ENCODE peak calls at places on chromosomes 4 and X, in ten cellular contexts. L, C, Y, V, X, M, T, N, O and I are unnamed samples.

GRCh38 chr4:76856183-76856969 is 41.6 kb downstream of the SOWAHB start:
- DNase-seq in L (no peak), C (no peak), Y (no peak), V (peak), X (no peak), M (no peak), T (peak), N (peak), O (no peak), I (no peak)

GRCh38 chrX:130626521-130626920 is 224.7 kb downstream of the RBMX2 start:
- DNase-seq in L (no peak), C (no peak), Y (no peak), V (peak), X (no peak), M (no peak), T (no peak), N (no peak), O (no peak), I (no peak)

GRCh38 chr4:152045781-152046571 is 285.2 kb upstream of the GATB start:
- DNase-seq in L (peak), C (peak), Y (no peak), V (peak), X (peak), M (peak), T (no peak), N (no peak), O (no peak), I (no peak)

GRCh38 chr4:137655286-137655685 is 123.0 kb upstream of the PCDH18 start:
- DNase-seq in L (no peak), C (no peak), Y (no peak), V (no peak), X (no peak), M (no peak), T (no peak), N (no peak), O (no peak), I (no peak)

GRCh38 chr4:8506373-8507250 is 66.0 kb downstream of the TRMT44 start:
- DNase-seq in L (no peak), C (peak), Y (no peak), V (peak), X (no peak), M (no peak), T (no peak), N (peak), O (no peak), I (no peak)

GRCh38 chrX:130895299-130895698 is 7.7 kb downstream of the ENOX2 start:
- DNase-seq in L (no peak), C (no peak), Y (no peak), V (no peak), X (no peak), M (no peak), T (no peak), N (peak), O (no peak), I (no peak)

GRCh38 chrX:72604112-72604511 is 31.5 kb upstream of the HDAC8 start:
- DNase-seq in L (no peak), C (no peak), Y (no peak), V (no peak), X (peak), M (no peak), T (no peak), N (no peak), O (no peak), I (no peak)

GRCh38 chr4:4325321-4325720 is 35.3 kb downstream of the ZBTB49 start:
- DNase-seq in L (no peak), C (no peak), Y (no peak), V (no peak), X (no peak), M (no peak), T (no peak), N (no peak), O (no peak), I (no peak)

GRCh38 chrX:108224218-108224617 is 132.6 kb downstream of the ATG4A start:
- DNase-seq in L (no peak), C (no peak), Y (no peak), V (no peak), X (no peak), M (no peak), T (no peak), N (no peak), O (no peak), I (no peak)

GRCh38 chr4:174973336-174973735 is 55.2 kb downstream of the ADAM29 start:
- DNase-seq in L (no peak), C (no peak), Y (no peak), V (no peak), X (no peak), M (no peak), T (no peak), N (no peak), O (no peak), I (no peak)

GRCh38 chr4:8315343-8316250 is 46.0 kb downstream of the HTRA3 start:
- DNase-seq in L (no peak), C (no peak), Y (peak), V (peak), X (no peak), M (no peak), T (peak), N (peak), O (no peak), I (peak)

GRCh38 chr4:186351672-186352194 is 85.7 kb downstream of the F11 start:
- DNase-seq in L (no peak), C (no peak), Y (no peak), V (no peak), X (no peak), M (peak), T (no peak), N (no peak), O (no peak), I (no peak)

GRCh38 chr4:173208420-173208819 is 39.8 kb downstream of the GALNT7 start:
- DNase-seq in L (no peak), C (no peak), Y (no peak), V (no peak), X (no peak), M (no peak), T (no peak), N (no peak), O (no peak), I (no peak)

GRCh38 chr4:107757860-107758476 is 37.9 kb upstream of the PAPSS1 start:
- DNase-seq in L (no peak), C (no peak), Y (no peak), V (peak), X (peak), M (no peak), T (no peak), N (peak), O (no peak), I (no peak)

GRCh38 chr4:97270051-97270450 is 873.2 kb downstream of the STPG2 start:
- DNase-seq in L (no peak), C (no peak), Y (no peak), V (no peak), X (no peak), M (no peak), T (no peak), N (no peak), O (no peak), I (no peak)

GRCh38 chrX:129649268-129650182 is 5.2 kb downstream of the APLN start:
- DNase-seq in L (no peak), C (no peak), Y (no peak), V (peak), X (no peak), M (peak), T (no peak), N (peak), O (no peak), I (peak)

GRCh38 chrX:79413009-79413408 is 45.9 kb upstream of the ITM2A start:
- DNase-seq in L (no peak), C (no peak), Y (no peak), V (no peak), X (peak), M (no peak), T (peak), N (peak), O (no peak), I (no peak)

GRCh38 chr4:38759077-38759789 is 23.6 kb downstream of the TLR10 start:
- DNase-seq in L (peak), C (peak), Y (peak), V (peak), X (peak), M (no peak), T (peak), N (peak), O (no peak), I (no peak)

GRCh38 chrX:136674270-136674986 is 26.5 kb downstream of the CD40LG start:
- DNase-seq in L (no peak), C (no peak), Y (no peak), V (no peak), X (no peak), M (no peak), T (no peak), N (no peak), O (no peak), I (no peak)

GRCh38 chr4:154073107-154073817 is 284.4 kb upstream of the SFRP2 start:
- DNase-seq in L (no peak), C (no peak), Y (no peak), V (peak), X (no peak), M (peak), T (no peak), N (peak), O (no peak), I (no peak)

GRCh38 chr4:9924750-9925149 is 96.5 kb downstream of the SLC2A9 start:
- DNase-seq in L (no peak), C (no peak), Y (no peak), V (peak), X (no peak), M (no peak), T (no peak), N (no peak), O (no peak), I (no peak)

GRCh38 chr4:54384563-54384962 is 155.5 kb downstream of the PDGFRA start:
- DNase-seq in L (no peak), C (peak), Y (peak), V (peak), X (no peak), M (no peak), T (peak), N (peak), O (no peak), I (no peak)

GRCh38 chr4:183444953-183445543 is 612 bp downstream of the CDKN2AIP start:
- DNase-seq in L (peak), C (peak), Y (peak), V (peak), X (no peak), M (no peak), T (peak), N (no peak), O (no peak), I (no peak)

GRCh38 chr4:147492301-147492700 is 11.4 kb downstream of the EDNRA start:
- DNase-seq in L (no peak), C (no peak), Y (no peak), V (peak), X (no peak), M (no peak), T (no peak), N (no peak), O (no peak), I (no peak)

GRCh38 chr4:16757080-16757521 is 141.3 kb downstream of the LDB2 start:
- DNase-seq in L (no peak), C (no peak), Y (no peak), V (peak), X (no peak), M (no peak), T (no peak), N (peak), O (no peak), I (no peak)

GRCh38 chr4:41216294-41217019 is 2.1 kb upstream of the APBB2 start:
- DNase-seq in L (peak), C (peak), Y (peak), V (peak), X (peak), M (peak), T (peak), N (peak), O (no peak), I (peak)

GRCh38 chr4:132101526-132101925 is 1047.6 kb upstream of the PCDH10 start:
- DNase-seq in L (no peak), C (no peak), Y (no peak), V (peak), X (no peak), M (no peak), T (no peak), N (peak), O (no peak), I (no peak)

GRCh38 chrX:140503714-140504351 is 1.0 kb downstream of the SOX3 start:
- DNase-seq in L (peak), C (no peak), Y (peak), V (peak), X (peak), M (no peak), T (no peak), N (peak), O (no peak), I (no peak)

GRCh38 chr4:122679317-122679716 is 53.2 kb upstream of the BBS12 start:
- DNase-seq in L (no peak), C (no peak), Y (no peak), V (no peak), X (no peak), M (no peak), T (no peak), N (no peak), O (no peak), I (no peak)

GRCh38 chr4:139779653-139780052 is 114.0 kb downstream of the MGST2 start:
- DNase-seq in L (no peak), C (no peak), Y (no peak), V (no peak), X (no peak), M (no peak), T (no peak), N (no peak), O (no peak), I (no peak)

DNA sequence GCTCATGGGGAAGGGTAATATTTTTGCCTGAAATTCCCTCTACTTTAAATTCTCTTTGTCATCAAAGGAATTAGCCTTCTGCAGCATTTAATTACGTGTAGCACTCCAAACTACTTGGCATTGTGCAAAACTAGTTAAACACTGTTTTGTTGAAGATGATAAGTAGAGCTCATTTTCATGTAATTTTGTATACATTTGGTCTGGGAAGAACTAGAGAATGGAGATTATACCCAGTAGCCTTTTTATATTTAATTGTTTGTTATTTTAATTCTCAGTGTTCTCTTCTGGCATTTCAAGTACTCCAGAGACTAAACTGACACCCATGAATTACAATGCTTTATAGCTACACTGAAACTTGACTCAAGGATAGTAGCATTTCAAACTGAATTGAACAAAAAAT is 211.5 kb upstream of the SMIM31 start:
- DNase-seq in L (no peak), C (no peak), Y (no peak), V (no peak), X (no peak), M (no peak), T (no peak), N (no peak), O (no peak), I (no peak)
- TF ChIP-seq CTCF in L (no peak), C (no peak), Y (no peak), V (no peak), X (no peak), M (no peak), T (no peak), N (no peak), O (no peak), I (no peak)

GRCh38 chr4:2437475-2438215 is 18.9 kb downstream of the CFAP99 start:
- DNase-seq in L (no peak), C (no peak), Y (no peak), V (no peak), X (no peak), M (no peak), T (no peak), N (no peak), O (no peak), I (no peak)
- TF ChIP-seq CTCF in L (no peak), C (no peak), Y (no peak), V (no peak), X (no peak), M (no peak), T (no peak), N (no peak), O (no peak), I (no peak)

GRCh38 chr4:103361926-103362325 is 163.8 kb upstream of the CENPE start:
- DNase-seq in L (no peak), C (no peak), Y (no peak), V (no peak), X (no peak), M (no peak), T (no peak), N (no peak), O (no peak), I (no peak)
- TF ChIP-seq CTCF in L (no peak), C (no peak), Y (no peak), V (no peak), X (no peak), M (no peak), T (no peak), N (no peak), O (no peak), I (no peak)

GRCh38 chrX:46796574-46797191 is 37.8 kb upstream of the SLC9A7 start:
- DNase-seq in L (peak), C (peak), Y (peak), V (peak), X (peak), M (peak), T (peak), N (peak), O (peak), I (no peak)
- TF ChIP-seq CTCF in L (peak), C (peak), Y (peak), V (peak), X (no peak), M (peak), T (peak), N (peak), O (peak), I (peak)